ENCODE peak calls at places on chromosomes 12 and 14, in six cellular contexts. G is IMR-90, H is neuronal stem cell, I is H9, W is H1, C is mesenchymal stem cell. R is an unnamed sample.

GRCh38 chr12:31603546-31604009 is 12.6 kb upstream of the DENND5B start:
- DNase-seq in H (no peak), C (no peak), W (no peak), G (no peak), I (no peak), R (no peak)

GRCh38 chr14:78704965-78705364 is 534.8 kb downstream of the NRXN3 start:
- DNase-seq in I (no peak), H (no peak), W (no peak), G (no peak), C (no peak), R (no peak)

GRCh38 chr14:71190691-71191090 is 283.4 kb downstream of the PCNX1 start:
- DNase-seq in C (no peak), W (no peak), G (no peak), I (no peak), H (no peak), R (no peak)

GRCh38 chr12:52350786-52351185 is 16.5 kb downstream of the KRT85 start:
- DNase-seq in W (no peak), I (no peak), G (no peak), H (no peak), C (no peak), R (no peak)

GRCh38 chr12:55659486-55660385 is 23.0 kb downstream of the OR10P1 start:
- DNase-seq in H (no peak), C (peak), I (no peak), G (peak), W (no peak), R (peak)

GRCh38 chr14:90692826-90693225 is 123.4 kb downstream of the TTC7B start:
- DNase-seq in I (no peak), G (peak), W (no peak), C (no peak), H (no peak), R (no peak)

GRCh38 chr14:87171161-87171560 is 821.8 kb downstream of the GALC start:
- DNase-seq in W (no peak), H (no peak), C (no peak), I (no peak), G (no peak), R (no peak)

GRCh38 chr12:56753566-56753965 is 1.4 kb upstream of the PRIM1 start:
- DNase-seq in W (no peak), C (no peak), G (no peak), H (no peak), I (no peak), R (no peak)

GRCh38 chr14:100765991-100766390 is 39.3 kb downstream of the DLK1 start:
- DNase-seq in W (no peak), G (no peak), C (no peak), H (no peak), I (no peak), R (no peak)

GRCh38 chr14:63276492-63277342 is 42.0 kb downstream of the GPHB5 start:
- DNase-seq in W (no peak), G (peak), H (peak), C (peak), I (no peak), R (peak)

GRCh38 chr14:99936056-99936455 is 129.2 kb upstream of the EVL start:
- DNase-seq in H (no peak), I (no peak), W (no peak), G (peak), C (no peak), R (no peak)

GRCh38 chr12:120835657-120836056 is 68.5 kb downstream of the SPPL3 start:
- DNase-seq in G (no peak), W (no peak), I (no peak), C (peak), H (no peak), R (no peak)

GRCh38 chr12:54561164-54561563 is 11.8 kb downstream of the PDE1B start:
- DNase-seq in G (no peak), W (no peak), C (no peak), H (no peak), I (no peak), R (no peak)

GRCh38 chr12:129150721-129151120 is 297.4 kb downstream of the GLT1D1 start:
- DNase-seq in I (no peak), C (no peak), H (no peak), G (no peak), W (no peak), R (no peak)

GRCh38 chr12:117019866-117020265 is 79.3 kb downstream of the TESC start:
- DNase-seq in C (no peak), H (no peak), W (no peak), G (no peak), I (no peak), R (no peak)

GRCh38 chr14:102821252-102821651 is 44.0 kb downstream of the TRAF3 start:
- DNase-seq in I (no peak), C (no peak), W (no peak), H (no peak), G (no peak), R (no peak)

GRCh38 chr12:24770334-24770733 is 178.6 kb downstream of the BCAT1 start:
- DNase-seq in H (no peak), C (peak), W (no peak), G (peak), I (no peak), R (no peak)

GRCh38 chr12:5776091-5776490 is 169.0 kb downstream of the ANO2 start:
- DNase-seq in G (no peak), I (no peak), H (no peak), W (no peak), C (no peak), R (no peak)

GRCh38 chr12:5768880-5769199 is 176.2 kb downstream of the ANO2 start:
- DNase-seq in W (no peak), G (no peak), C (no peak), I (no peak), H (no peak), R (no peak)

GRCh38 chr12:5773550-5773949 is 171.5 kb downstream of the ANO2 start:
- DNase-seq in W (no peak), I (no peak), H (no peak), G (no peak), C (no peak), R (peak)

GRCh38 chr12:5768171-5768879 is 176.7 kb downstream of the ANO2 start:
- DNase-seq in I (no peak), G (no peak), W (no peak), H (no peak), C (no peak), R (no peak)

DNA sequence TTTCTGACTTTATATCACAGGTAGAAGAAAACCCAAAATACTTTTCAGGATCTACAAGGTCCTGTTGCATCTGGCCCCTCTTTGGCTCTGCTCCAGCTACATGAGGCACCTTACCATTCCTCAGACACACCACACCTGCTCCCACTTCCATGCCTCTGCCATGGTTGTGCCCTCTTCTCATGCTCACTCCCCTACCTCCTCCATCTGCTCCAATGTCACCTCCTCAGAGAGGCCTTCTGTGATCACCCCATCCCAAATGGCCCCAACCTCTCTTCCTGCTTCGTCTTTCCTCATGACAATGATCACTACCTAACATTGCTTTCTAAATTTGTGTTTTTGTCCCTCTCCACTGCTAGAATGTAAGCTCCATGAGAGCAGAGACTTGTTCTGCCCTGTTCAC is 174.3 kb downstream of the ANO2 start:
- DNase-seq in H (no peak), I (no peak), G (no peak), W (no peak), C (no peak), R (no peak)
- H3K23ac ChIP-seq in H (no peak), I (no peak), G (no peak), W (no peak), C (no peak), R (no peak)

GRCh38 chr12:48021485-48022179 is 17.4 kb upstream of the COL2A1 start:
- DNase-seq in C (no peak), H (no peak), W (peak), I (peak), G (no peak), R (peak)
- H3K27ac ChIP-seq in C (no peak), H (peak), W (no peak), I (no peak), G (no peak), R (no peak)

GRCh38 chr12:124276337-124276736 is 18.6 kb upstream of the RFLNA start:
- DNase-seq in H (no peak), I (no peak), W (no peak), G (no peak), C (no peak), R (no peak)
- H2BK15ac ChIP-seq in H (no peak), I (no peak), W (no peak), G (no peak), C (no peak), R (no peak)

GRCh38 chr12:50061946-50062725 is 4.7 kb downstream of the ASIC1 start:
- DNase-seq in H (no peak), C (no peak), W (no peak), G (peak), I (no peak), R (no peak)

GRCh38 chr12:50062733-50063452 is 5.5 kb downstream of the ASIC1 start:
- DNase-seq in W (no peak), C (no peak), G (peak), H (no peak), I (no peak), R (no peak)

GRCh38 chr12:50066402-50066801 is 9.0 kb downstream of the ASIC1 start:
- DNase-seq in W (no peak), H (no peak), G (peak), I (peak), C (peak), R (peak)

GRCh38 chr12:50069069-50069468 is 11.7 kb downstream of the ASIC1 start:
- DNase-seq in C (no peak), W (no peak), H (no peak), G (no peak), I (no peak), R (no peak)

DNA sequence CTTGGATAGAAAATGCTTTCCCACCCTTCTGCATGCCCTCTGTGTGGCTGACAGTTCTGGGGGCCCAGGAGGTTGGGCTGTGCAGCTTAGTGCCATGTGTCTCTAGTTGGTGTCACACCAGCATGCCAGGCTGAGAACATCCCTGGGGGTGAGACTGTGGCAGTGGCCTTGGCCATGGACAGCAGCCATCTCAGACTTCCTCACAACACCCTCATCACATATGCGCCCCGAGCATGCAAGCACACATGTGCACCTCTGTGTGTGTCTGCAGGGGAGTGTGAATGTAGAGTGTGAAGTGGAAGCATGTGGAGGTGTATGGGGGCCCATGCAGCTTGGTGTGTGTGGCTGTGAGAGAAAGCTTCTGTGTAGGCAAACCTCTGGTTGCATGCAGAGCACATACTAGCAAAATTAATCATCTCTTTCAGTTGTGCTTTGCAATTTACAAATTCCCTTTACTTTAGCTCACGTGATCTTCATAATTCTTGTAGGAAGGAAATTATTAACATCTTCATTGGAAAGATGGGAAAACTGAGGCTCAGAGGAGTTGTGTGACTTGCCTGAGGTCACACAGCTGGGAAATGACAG is 8.4 kb downstream of the ASIC1 start:
- DNase-seq in W (no peak), H (no peak), C (no peak), I (no peak), G (peak), R (no peak)
- H3K23ac ChIP-seq in W (no peak), H (no peak), C (no peak), I (no peak), G (peak), R (no peak)

GRCh38 chr12:113227686-113228391 is 6.6 kb downstream of the TPCN1 start:
- DNase-seq in W (no peak), G (no peak), I (no peak), C (no peak), H (no peak), R (no peak)
- H3K27ac ChIP-seq in W (no peak), G (no peak), I (no peak), C (no peak), H (no peak), R (no peak)

DNA sequence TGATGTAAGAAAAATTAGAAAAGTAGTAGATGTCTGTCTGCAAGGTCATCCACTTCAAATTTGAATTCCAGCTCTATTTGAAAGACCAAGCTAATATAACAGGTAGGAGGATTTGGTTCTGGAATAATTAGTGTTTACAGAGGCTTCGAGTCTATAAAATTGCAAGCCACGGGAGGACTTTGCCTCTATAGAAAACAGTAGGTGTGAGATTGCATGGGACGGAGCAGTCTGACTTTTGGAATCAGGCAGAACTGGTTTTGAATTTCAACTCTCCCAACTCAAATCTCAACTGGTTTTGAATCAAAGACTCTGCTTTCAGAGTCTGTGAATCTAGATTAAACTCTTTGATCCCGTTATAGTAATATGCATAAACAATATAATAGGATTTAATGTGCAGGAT is 82.4 kb downstream of the PIK3C2G start:
- DNase-seq in I (no peak), H (no peak), G (no peak), W (no peak), C (no peak), R (no peak)
- H2BK15ac ChIP-seq in I (no peak), H (no peak), G (no peak), W (no peak), C (no peak), R (no peak)

DNA sequence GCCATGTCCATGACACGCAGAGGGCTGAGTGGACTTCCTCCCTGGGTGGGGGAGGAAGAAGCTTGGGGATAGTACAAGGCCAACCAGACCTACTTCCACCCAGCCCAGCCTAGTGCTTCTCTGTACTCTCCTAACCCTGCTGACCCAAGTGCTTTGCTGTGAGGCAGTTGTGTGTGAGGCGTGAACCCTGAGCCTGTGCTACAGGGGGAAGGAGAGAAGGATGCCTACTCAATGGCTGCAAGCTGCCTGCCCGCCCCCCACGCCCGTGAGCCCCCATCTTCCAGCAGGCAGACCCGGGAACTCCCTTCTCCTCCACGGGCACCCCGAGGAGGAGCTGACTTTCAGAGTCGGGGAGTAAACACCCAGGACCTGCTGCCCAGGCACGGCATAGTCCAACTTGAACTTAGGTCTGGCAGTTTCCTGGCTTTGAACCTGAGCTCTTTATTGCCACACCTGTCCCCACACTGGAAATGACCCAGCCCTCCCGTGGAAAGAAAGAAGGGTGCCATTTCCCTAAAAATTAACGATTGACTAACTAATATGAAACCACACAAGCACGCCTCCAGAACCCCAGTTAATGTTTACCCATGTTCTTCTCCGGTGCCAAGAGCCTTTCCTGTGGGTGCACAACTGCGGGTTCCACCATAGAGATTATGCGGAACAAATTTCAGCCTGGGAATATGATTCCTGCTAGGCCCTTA is 10.8 kb downstream of the ALDH2 start:
- DNase-seq in C (no peak), W (no peak), H (no peak), G (no peak), I (no peak), R (no peak)
- H3K23ac ChIP-seq in C (peak), W (no peak), H (no peak), G (no peak), I (no peak), R (no peak)